ENCODE peak calls at places on chromosomes 5 and 9, in four cellular contexts. I is ELF-1, S is iris pigment epithelial cell, L is kidney tubule cell. F is an unnamed sample.

GRCh38 chr9:116589392-116590354 is 97.4 kb upstream of the TRIM32 start:
- DNase-seq in I (peak), L (peak), S (peak), F (peak)

GRCh38 chr5:170746081-170746951 is 37.2 kb upstream of the GABRP start:
- DNase-seq in I (peak), L (no peak), S (no peak), F (peak)

GRCh38 chr5:96788112-96788749 is 19.5 kb downstream of the ERAP1 start:
- DNase-seq in I (no peak), S (peak), L (peak), F (no peak)

GRCh38 chr9:8719833-8720486 is 920.4 kb upstream of the DMAC1 start:
- DNase-seq in I (no peak), S (no peak), L (peak), F (no peak)

GRCh38 chr5:136446565-136446964 is 81.2 kb upstream of the TRPC7 start:
- DNase-seq in L (no peak), S (no peak), I (no peak), F (no peak)

GRCh38 chr9:18707078-18707477 is 233.1 kb downstream of the ADAMTSL1 start:
- DNase-seq in L (no peak), I (no peak), S (peak), F (no peak)

GRCh38 chr9:32866292-32866691 is 83.0 kb downstream of the TMEM215 start:
- DNase-seq in L (no peak), I (no peak), S (no peak), F (no peak)

GRCh38 chr5:66814146-66814991 is 218.2 kb downstream of the MAST4 start:
- DNase-seq in S (peak), I (peak), L (peak), F (peak)

GRCh38 chr9:130172161-130172857 is at the start of gene NCS1:
- DNase-seq in S (peak), L (peak), I (no peak), F (peak)

GRCh38 chr5:19564036-19564435 is 424.0 kb downstream of the CDH18 start:
- DNase-seq in S (no peak), I (no peak), L (no peak), F (no peak)

GRCh38 chr5:74384851-74385250 is 255.7 kb downstream of the ENC1 start:
- DNase-seq in L (peak), I (no peak), S (no peak), F (no peak)

GRCh38 chr9:127971357-127972315 is 9.2 kb downstream of the EEIG1 start:
- DNase-seq in S (no peak), I (peak), L (peak), F (peak)

GRCh38 chr5:53817183-53817582 is 256.7 kb downstream of the NDUFS4 start:
- DNase-seq in I (no peak), L (no peak), S (peak), F (no peak)

GRCh38 chr5:123755587-123756324 is 243.8 kb downstream of the CSNK1G3 start:
- DNase-seq in L (peak), I (no peak), S (peak), F (no peak)

GRCh38 chr9:95425910-95426551 is 90.7 kb downstream of the PTCH1 start:
- DNase-seq in S (peak), I (peak), L (peak), F (peak)

GRCh38 chr9:84875193-84875592 is 205.7 kb downstream of the NTRK2 start:
- DNase-seq in I (no peak), S (no peak), L (no peak), F (no peak)

GRCh38 chr5:75021229-75021628 is 31.1 kb downstream of the GCNT4 start:
- DNase-seq in I (peak), L (no peak), S (no peak), F (no peak)

GRCh38 chr9:114097613-114098020 is 1.5 kb downstream of the KIF12 start:
- DNase-seq in I (peak), L (peak), S (no peak), F (peak)

GRCh38 chr9:37739222-37739621 is 14.4 kb upstream of the TRMT10B start:
- DNase-seq in L (no peak), S (no peak), I (no peak), F (no peak)

GRCh38 chr9:115883467-115884329 is 269.9 kb upstream of the PAPPA start:
- DNase-seq in S (peak), L (peak), I (peak), F (peak)

GRCh38 chr5:58462623-58463230 is 2.8 kb upstream of the PLK2 start:
- DNase-seq in S (peak), I (peak), L (peak), F (peak)

GRCh38 chr5:21844960-21845359 is 1008.2 kb downstream of the CDH12 start:
- DNase-seq in I (no peak), L (no peak), S (no peak), F (no peak)

GRCh38 chr9:27505744-27506161 is 18.3 kb upstream of the IFNK start:
- DNase-seq in L (peak), I (no peak), S (no peak), F (no peak)

GRCh38 chr5:137935190-137935589 is 45.9 kb downstream of the PKD2L2 start:
- DNase-seq in I (no peak), S (no peak), L (no peak), F (no peak)

GRCh38 chr9:137477778-137478612 is 18.9 kb upstream of the NSMF start:
- DNase-seq in S (no peak), I (no peak), L (no peak), F (no peak)

GRCh38 chr5:34474573-34475021 is 181.5 kb upstream of the RAI14 start:
- DNase-seq in I (peak), L (peak), S (peak), F (peak)

GRCh38 chr9:113875917-113876805 is at the start of gene ZNF618:
- DNase-seq in S (peak), I (no peak), L (peak), F (peak)

F was measured in neural progenitor cell.